ENCODE peak calls at places on chromosomes 2 and 18, in ten cellular contexts. Y is brain microvascular endothelial cell, I is fibroblast of lung, U is AG04449, S is astrocyte of the spinal cord, V is HFF-Myc, J is AG04450, N is AG10803, A is transverse colon, W is HCT116. D is an unnamed sample.
A peak's percentile ranks its signal among the peaks of the same experiment; 100 is the strongest.

GRCh38 chr18:28823506-28824182 is 646.7 kb upstream of the CDH2 start:
- DNase-seq in N (no peak), I (no peak), J (no peak), S (no peak), U (no peak), V (no peak), Y (no peak), W (no peak), A (no peak), D (no peak)

GRCh38 chr18:63218472-63218871 is 101.1 kb downstream of the BCL2 start:
- DNase-seq in S (no peak), U (no peak), A (no peak), I (no peak), V (no peak), N (no peak), W (no peak), J (no peak), Y (no peak), D (no peak)

GRCh38 chr2:66024396-66024795 is 410.5 kb upstream of the MEIS1 start:
- DNase-seq in J (no peak), S (no peak), Y (no peak), U (no peak), N (no peak), I (no peak), A (no peak), W (no peak), V (no peak), D (no peak)

GRCh38 chr2:24203029-24203786 is 28.4 kb downstream of the FAM228A start:
- DNase-seq in W (no peak), J (no peak), A (no peak), S (no peak), U (no peak), I (no peak), Y (no peak), N (no peak), V (peak; percentile 20), D (no peak)

GRCh38 chr2:212777020-212777491 is 238.5 kb upstream of the ERBB4 start:
- DNase-seq in I (peak; percentile 41), S (peak; percentile 49), J (no peak), U (no peak), Y (peak; percentile 31), V (peak; percentile 5), A (no peak), W (peak; percentile 6), N (peak; percentile 28), D (no peak)

GRCh38 chr18:58378411-58378820 is 250.5 kb downstream of the ALPK2 start:
- DNase-seq in A (no peak), W (no peak), U (no peak), S (no peak), N (no peak), J (no peak), V (no peak), I (no peak), Y (no peak), D (no peak)

GRCh38 chr2:1716441-1716840 is 27.9 kb downstream of the PXDN start:
- DNase-seq in V (no peak), N (no peak), I (no peak), W (no peak), S (no peak), Y (no peak), A (no peak), J (no peak), U (no peak), D (peak; percentile 21)

GRCh38 chr2:105038383-105039061 is 653 bp downstream of the MRPS9 start:
- DNase-seq in N (peak; percentile 3), V (no peak), Y (no peak), W (peak; percentile 6), J (no peak), A (no peak), I (no peak), U (no peak), S (peak; percentile 2), D (no peak)

GRCh38 chr2:105969552-105969951 is 224.5 kb downstream of the UXS1 start:
- DNase-seq in S (no peak), J (no peak), Y (no peak), I (no peak), W (peak; percentile 27), N (no peak), A (no peak), U (no peak), V (no peak), D (no peak)

GRCh38 chr2:43634604-43635306 is 2.3 kb upstream of the PLEKHH2 start:
- DNase-seq in J (peak; percentile 55), W (no peak), I (peak; percentile 95), Y (peak; percentile 64), N (peak; percentile 93), U (peak; percentile 90), V (peak; percentile 82), S (peak; percentile 76), A (no peak), D (no peak)

GRCh38 chr2:107418713-107419112 is 408.0 kb upstream of the RGPD4 start:
- DNase-seq in J (no peak), S (no peak), U (no peak), N (no peak), W (no peak), I (no peak), Y (no peak), A (no peak), V (no peak), D (no peak)

GRCh38 chr2:221570321-221571107 is 1.6 kb downstream of the EPHA4 start:
- DNase-seq in V (no peak), S (peak; percentile 20), J (no peak), W (no peak), A (peak; percentile 18), U (no peak), I (peak; percentile 33), Y (peak; percentile 6), N (peak; percentile 11), D (no peak)

GRCh38 chr2:52956115-52956514 is 811.5 kb upstream of the CHAC2 start:
- DNase-seq in N (no peak), W (no peak), A (no peak), U (no peak), J (no peak), I (no peak), Y (no peak), V (no peak), S (no peak), D (no peak)

DNA sequence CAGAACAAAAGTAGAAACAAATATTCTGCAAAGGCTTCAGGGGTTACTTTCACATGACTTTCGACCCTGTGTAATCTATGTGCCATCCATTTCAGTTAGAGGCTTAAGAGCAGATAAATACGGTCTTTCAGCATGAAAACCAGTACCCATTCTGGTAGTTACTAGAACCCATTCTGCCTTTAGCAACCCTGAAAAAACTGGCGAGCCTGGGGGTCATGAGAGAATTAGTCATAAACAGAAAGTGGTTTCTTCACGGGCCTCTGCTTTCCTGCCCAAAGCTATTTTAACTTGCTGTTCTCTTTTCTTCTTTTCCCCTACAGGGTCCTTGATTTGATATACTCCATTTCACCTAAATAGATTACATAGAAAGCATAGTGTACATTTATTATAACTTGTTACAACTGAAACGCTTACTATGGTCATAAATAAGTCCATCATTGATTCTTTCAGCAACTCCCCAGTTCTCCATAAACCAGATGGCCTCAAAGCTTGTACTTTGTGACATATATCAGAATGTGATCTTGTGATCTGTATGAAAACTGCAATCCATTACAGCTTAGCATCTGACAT is 48.3 kb downstream of the WDFY1 start:
- DNase-seq in I (peak; percentile 39), Y (peak; percentile 25), U (no peak), J (no peak), S (peak; percentile 49), A (no peak), N (no peak), W (no peak), V (no peak), D (no peak)
- H3K4me3 ChIP-seq in I (no peak overlapping the region), Y (no peak overlapping the region), U (no peak overlapping the region), J (no peak overlapping the region), S (no peak overlapping the region), A (no peak overlapping the region), N (no peak overlapping the region), W (no peak overlapping the region), V (no peak overlapping the region), D (no peak overlapping the region)

DNA sequence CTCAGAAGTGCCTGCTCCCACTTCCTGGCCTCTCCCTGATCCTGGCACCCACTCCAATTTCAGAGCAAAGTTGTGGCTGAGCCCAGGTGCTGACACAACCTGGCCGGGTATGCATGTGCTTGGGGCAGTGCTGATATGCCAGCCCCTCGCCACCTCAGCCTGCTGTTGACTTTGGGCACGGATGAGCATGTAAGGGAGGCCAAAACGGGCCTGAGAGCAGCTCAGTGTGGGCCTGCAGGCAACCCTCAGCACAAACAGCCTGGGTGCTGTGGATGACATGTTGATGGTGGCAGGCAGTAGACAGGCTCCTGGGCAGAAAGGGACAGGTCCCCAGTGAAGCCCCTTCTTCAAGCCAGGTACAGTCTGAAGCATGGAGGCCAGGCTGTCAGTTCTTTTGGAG is 553.6 kb upstream of the FSIP2 start:
- DNase-seq in W (no peak), S (no peak), U (no peak), A (no peak), J (no peak), N (no peak), I (no peak), Y (no peak), V (no peak), D (no peak)
- H3K4me3 ChIP-seq in W (no peak overlapping the region), S (no peak overlapping the region), U (no peak overlapping the region), A (no peak overlapping the region), J (no peak overlapping the region), N (no peak overlapping the region), I (no peak overlapping the region), Y (no peak overlapping the region), V (no peak overlapping the region), D (no peak overlapping the region)

GRCh38 chr2:89834306-89834705 is 1142.8 kb downstream of the RPIA start:
- DNase-seq in S (no peak), N (no peak), V (no peak), U (no peak), I (no peak), Y (no peak), W (no peak), J (no peak), A (no peak), D (no peak)

GRCh38 chr2:89833780-89834117 is 1142.3 kb downstream of the RPIA start:
- DNase-seq in J (no peak), Y (no peak), V (no peak), W (no peak), A (no peak), U (no peak), N (peak; percentile 26), I (peak; percentile 39), S (no peak), D (no peak)

GRCh38 chr2:89841476-89841840 is 1150.0 kb downstream of the RPIA start:
- DNase-seq in J (no peak), I (no peak), N (no peak), V (no peak), W (no peak), S (no peak), A (no peak), Y (no peak), U (no peak), D (no peak)

GRCh38 chr2:89842180-89842908 is 1150.9 kb downstream of the RPIA start:
- DNase-seq in S (no peak), Y (no peak), U (no peak), N (no peak), J (no peak), I (no peak), V (no peak), W (no peak), A (no peak), D (peak; percentile 34)

GRCh38 chr2:89837962-89838625 is 1146.6 kb downstream of the RPIA start:
- DNase-seq in N (no peak), Y (no peak), A (no peak), V (no peak), J (no peak), U (no peak), I (no peak), W (no peak), S (peak; percentile 32), D (no peak)
- H3K4me3 ChIP-seq in N (no peak overlapping the region), Y (no peak overlapping the region), A (no peak overlapping the region), V (no peak overlapping the region), J (no peak overlapping the region), U (no peak overlapping the region), I (no peak overlapping the region), W (no peak overlapping the region), S (no peak overlapping the region), D (no peak overlapping the region)

GRCh38 chr2:230412846-230413245 is 3.2 kb upstream of the SP100 start:
- DNase-seq in A (no peak), I (no peak), S (no peak), Y (no peak), U (no peak), W (no peak), J (no peak), N (no peak), V (no peak), D (no peak)
- H3K4me3 ChIP-seq in A (no peak overlapping the region), I (no peak overlapping the region), S (no peak overlapping the region), Y (no peak overlapping the region), U (no peak overlapping the region), W (no peak overlapping the region), J (no peak overlapping the region), N (no peak overlapping the region), V (no peak overlapping the region), D (no peak overlapping the region)

D was measured in lower lobe of right lung.